ENCODE peak calls at places on chromosomes 11 and 22, in nine cellular contexts. C is AML-193; Z is activated effector memory CD4-positive, alpha-beta T cell treated with anti-CD3 and anti-CD28 coated beads, Interleukin-2, amount 50 U/mL, for 16 hours; I is stimulated activated CD8-positive, alpha-beta memory T cell treated with anti-CD3 and anti-CD28 coated beads, Interleukin-2, amount 100 ng/mL, for 48 hours; P is NCI-H1694 treated with DMSO at 0.1 percent for 48 hours; U is endothelial cell; M is T-helper 1 cell; D is naive thymus-derived CD8-positive, alpha-beta T cell; F is cortex of kidney. N is an unnamed sample.

GRCh38 chr11:65859812-65860277 is 388 bp upstream of the MUS81 start:
- DNase-seq in F (no peak), M (no peak), I (no peak), C (no peak), U (peak; percentile 45), Z (no peak), D (no peak), P (peak; percentile 63), N (no peak)

GRCh38 chr11:790721-791564 is 1.1 kb upstream of the CEND1 start:
- DNase-seq in D (no peak), M (no peak), I (no peak), C (no peak), P (no peak), Z (no peak), U (no peak), F (no peak), N (no peak)

GRCh38 chr11:60816590-60817157 is 25.2 kb upstream of the CCDC86 start:
- DNase-seq in D (no peak), U (no peak), Z (no peak), P (no peak), I (no peak), F (no peak), C (no peak), M (no peak), N (no peak)

GRCh38 chr11:65615950-65616574 is 486 bp downstream of the PCNX3 start:
- DNase-seq in U (peak; percentile 60), D (no peak), I (no peak), Z (no peak), M (peak; percentile 46), F (no peak), P (no peak), C (peak; percentile 4), N (no peak)

GRCh38 chr11:123137496-123138270 is 57.4 kb downstream of the CLMP start:
- DNase-seq in C (no peak), Z (no peak), P (no peak), I (no peak), F (no peak), D (no peak), U (peak; percentile 27), M (no peak), N (no peak)

GRCh38 chr11:27313157-27313821 is 49.7 kb downstream of the CCDC34 start:
- DNase-seq in C (no peak), U (no peak), P (no peak), M (no peak), Z (no peak), D (no peak), F (no peak), I (no peak), N (no peak)

GRCh38 chr11:123338266-123338800 is 91.7 kb upstream of the GRAMD1B start:
- DNase-seq in Z (no peak), P (no peak), F (no peak), M (no peak), C (no peak), I (no peak), U (no peak), D (no peak), N (no peak)

GRCh38 chr11:1706634-1707400 is 9.8 kb downstream of the KRTAP5-6 start:
- DNase-seq in P (no peak), C (peak; percentile 19), Z (peak; percentile 61), M (no peak), I (no peak), D (no peak), U (no peak), F (no peak), N (no peak)

GRCh38 chr11:119804698-119805097 is 75.7 kb upstream of the NECTIN1 start:
- DNase-seq in D (no peak), I (no peak), C (no peak), F (no peak), M (no peak), P (no peak), Z (no peak), U (no peak), N (no peak)

GRCh38 chr11:32870676-32871075 is 21.9 kb upstream of the QSER1 start:
- DNase-seq in P (no peak), U (peak; percentile 41), C (no peak), I (no peak), M (no peak), F (no peak), D (peak; percentile 9), Z (peak; percentile 66), N (no peak)

GRCh38 chr11:71774603-71775222 is 58.3 kb upstream of the DEFB108B start:
- DNase-seq in Z (no peak), D (no peak), C (no peak), I (no peak), M (no peak), U (no peak), P (no peak), F (no peak), N (no peak)

GRCh38 chr11:73350908-73351636 is 25.1 kb upstream of the RELT start:
- DNase-seq in F (no peak), C (peak; percentile 80), P (peak; percentile 50), I (no peak), Z (peak; percentile 82), D (peak; percentile 54), U (peak; percentile 52), M (peak; percentile 45), N (peak; percentile 41)

GRCh38 chr22:22979954-22980353 is 90.4 kb upstream of the GNAZ start:
- DNase-seq in I (no peak), Z (no peak), D (no peak), P (no peak), F (no peak), M (no peak), C (no peak), U (no peak), N (no peak)

GRCh38 chr11:120142072-120142423 is 4.1 kb upstream of the TRIM29 start:
- DNase-seq in C (no peak), D (no peak), U (no peak), Z (no peak), P (no peak), F (no peak), M (no peak), I (no peak), N (no peak)

GRCh38 chr22:38272373-38273134 is at the start of gene TMEM184B:
- DNase-seq in F (no peak), C (peak; percentile 51), Z (peak; percentile 93), D (peak; percentile 77), M (peak; percentile 87), P (peak; percentile 16), I (peak; percentile 79), U (peak; percentile 83), N (peak; percentile 18)

GRCh38 chr11:116357769-116358544 is 414.8 kb downstream of the BUD13 start:
- DNase-seq in C (no peak), U (peak; percentile 60), P (no peak), Z (no peak), D (no peak), I (no peak), M (no peak), F (no peak), N (peak; percentile 37)

GRCh38 chr11:130471731-130472433 is 23.4 kb downstream of the ADAMTS15 start:
- DNase-seq in Z (no peak), D (no peak), F (no peak), I (no peak), P (no peak), U (no peak), C (no peak), M (no peak), N (no peak)

GRCh38 chr11:101583180-101584128 is at the start of gene TRPC6:
- DNase-seq in U (peak; percentile 35), D (no peak), Z (no peak), I (no peak), F (no peak), P (no peak), M (no peak), C (no peak), N (no peak)

GRCh38 chr11:130340671-130341319 is 26.1 kb upstream of the ZBTB44 start:
- DNase-seq in I (no peak), D (no peak), Z (no peak), F (no peak), P (no peak), U (no peak), M (no peak), C (no peak), N (no peak)

GRCh38 chr11:123616505-123617198 is 37.8 kb downstream of the SCN3B start:
- DNase-seq in M (no peak), Z (no peak), D (no peak), P (peak; percentile 12), I (no peak), F (no peak), U (no peak), C (no peak), N (no peak)

GRCh38 chr11:115085461-115086220 is 407.3 kb downstream of the NXPE2 start:
- DNase-seq in M (no peak), I (no peak), D (no peak), U (no peak), Z (no peak), F (no peak), P (peak; percentile 25), C (no peak), N (no peak)

GRCh38 chr22:17706451-17706900 is 67.8 kb downstream of the BID start:
- DNase-seq in D (peak; percentile 6), C (peak; percentile 79), U (peak; percentile 6), Z (peak; percentile 68), F (no peak), I (peak; percentile 4), P (no peak), M (no peak), N (peak; percentile 54)

GRCh38 chr11:65777241-65777640 is 3.5 kb downstream of the AP5B1 start:
- DNase-seq in C (no peak), M (no peak), F (no peak), P (no peak), D (no peak), Z (peak; percentile 41), U (no peak), I (no peak), N (no peak)

GRCh38 chr11:1744137-1744878 is 6.1 kb downstream of the IFITM10 start:
- DNase-seq in P (no peak), U (no peak), I (no peak), C (no peak), Z (no peak), F (no peak), D (no peak), M (no peak), N (no peak)

GRCh38 chr11:44621784-44622183 is 56.3 kb downstream of the CD82 start:
- DNase-seq in M (no peak), F (no peak), C (no peak), D (no peak), U (peak; percentile 2), I (no peak), P (no peak), Z (no peak), N (no peak)

GRCh38 chr11:82183346-82183745 is 550.3 kb downstream of the FAM181B start:
- DNase-seq in F (no peak), Z (no peak), I (no peak), M (no peak), P (no peak), C (no peak), D (no peak), U (no peak), N (no peak)

GRCh38 chr11:13644997-13645667 is 23.3 kb upstream of the FAR1 start:
- DNase-seq in D (no peak), F (no peak), U (no peak), C (no peak), Z (no peak), P (no peak), M (no peak), I (no peak), N (no peak)

GRCh38 chr22:44357962-44358553 is 45.3 kb upstream of the SHISAL1 start:
- DNase-seq in I (no peak), P (peak; percentile 66), F (no peak), D (no peak), C (no peak), M (no peak), U (no peak), Z (peak; percentile 24), N (no peak)

GRCh38 chr11:100739636-100740035 is 52.5 kb downstream of the ARHGAP42 start:
- DNase-seq in M (no peak), P (no peak), F (no peak), I (no peak), Z (no peak), D (no peak), C (no peak), U (peak; percentile 38), N (peak; percentile 61)